ENCODE peak calls at places on chromosomes 1 and 21, in six cellular contexts. N is amniotic stem cell; X is T-helper 2 cell; L is stimulated activated CD4-positive, alpha-beta T cell treated with anti-CD3 and anti-CD28 coated beads, Interleukin-4, amount 100 ng/mL, for 1 hour; P is EH; M is HCT116. U is an unnamed sample.

GRCh38 chr1:27314169-27314568 is 7.8 kb upstream of the TMEM222 start:
- DNase-seq in M (no peak), L (no peak), X (no peak), P (peak; percentile 17), N (no peak), U (no peak)

GRCh38 chr1:87888456-87888855 is 559.8 kb downstream of the LMO4 start:
- DNase-seq in M (no peak), P (peak; percentile 71), N (no peak), X (no peak), L (no peak), U (no peak)

GRCh38 chr21:39062196-39062900 is 120.9 kb downstream of the PSMG1 start:
- DNase-seq in L (no peak), N (no peak), M (no peak), X (no peak), P (no peak), U (no peak)

GRCh38 chr1:224262373-224263054 is 67.5 kb downstream of the NVL start:
- DNase-seq in P (no peak), N (no peak), L (no peak), M (no peak), X (no peak), U (no peak)

GRCh38 chr21:14259669-14260458 is 43.9 kb downstream of the RBM11 start:
- DNase-seq in X (no peak), P (peak; percentile 42), L (no peak), M (peak; percentile 10), N (no peak), U (no peak)

GRCh38 chr1:30755746-30756145 is 1.8 kb downstream of the LAPTM5 start:
- DNase-seq in P (no peak), L (no peak), M (no peak), X (no peak), N (no peak), U (no peak)

GRCh38 chr21:31781737-31782136 is 49.8 kb upstream of the SCAF4 start:
- DNase-seq in L (no peak), P (peak; percentile 45), X (no peak), M (no peak), N (no peak), U (no peak)

GRCh38 chr21:21921410-21922232 is 923.4 kb downstream of the NCAM2 start:
- DNase-seq in P (peak; percentile 16), L (no peak), M (no peak), N (no peak), X (no peak), U (no peak)

GRCh38 chr1:199221371-199222150 is 582.7 kb downstream of the PTPRC start:
- DNase-seq in P (no peak), L (no peak), M (no peak), X (no peak), N (no peak), U (no peak)

GRCh38 chr1:45543599-45544417 is 6.8 kb upstream of the AKR1A1 start:
- DNase-seq in N (no peak), L (peak; percentile 65), P (peak; percentile 15), X (peak; percentile 44), M (no peak), U (peak; percentile 60)

GRCh38 chr1:117740461-117740860 is 134.6 kb downstream of the TENT5C start:
- DNase-seq in X (no peak), L (no peak), N (no peak), M (no peak), P (peak; percentile 12), U (no peak)

GRCh38 chr1:201954263-201955008 is 867 bp upstream of the TIMM17A start:
- DNase-seq in X (no peak), L (peak; percentile 8), P (no peak), M (no peak), N (no peak), U (no peak)

GRCh38 chr1:185317886-185318310 is 855 bp upstream of the IVNS1ABP start:
- DNase-seq in M (peak; percentile 47), L (peak; percentile 59), X (peak; percentile 17), P (no peak), N (no peak), U (peak; percentile 66)

GRCh38 chr1:172451002-172451443 is 7.2 kb upstream of the PIGC start:
- DNase-seq in P (peak; percentile 41), M (no peak), N (no peak), X (no peak), L (no peak), U (no peak)

GRCh38 chr21:14686466-14687276 is 140.6 kb upstream of the SAMSN1 start:
- DNase-seq in L (no peak), P (no peak), X (no peak), N (no peak), M (no peak), U (no peak)